ENCODE peak calls at places on chromosome 2, in eight cellular contexts. H is ovary, Q is heart left ventricle, O is adrenal gland, S is A549, A is uterus, B is PC-9, Z is choroid plexus epithelial cell. T is an unnamed sample.
A peak's percentile ranks its signal among the peaks of the same experiment; 100 is the strongest.

GRCh38 chr2:219184116-219184515 is 6.0 kb downstream of the RETREG2 start:
- DNase-seq in A (no peak), O (no peak), B (no peak), H (no peak), S (no peak), Z (no peak), Q (no peak), T (peak; percentile 17)

GRCh38 chr2:229111744-229112143 is 159.3 kb downstream of the PID1 start:
- DNase-seq in A (no peak), Q (no peak), B (no peak), S (no peak), H (no peak), Z (no peak), O (no peak), T (no peak)

GRCh38 chr2:205807229-205807628 is 124.9 kb downstream of the NRP2 start:
- DNase-seq in H (no peak), A (no peak), Q (no peak), O (no peak), S (no peak), Z (no peak), B (no peak), T (no peak)

GRCh38 chr2:190136259-190136658 is 73.7 kb upstream of the MSTN start:
- DNase-seq in O (no peak), H (no peak), Z (no peak), S (no peak), A (no peak), B (no peak), Q (no peak), T (no peak)

GRCh38 chr2:20496069-20496468 is 49.2 kb downstream of the RHOB start:
- DNase-seq in O (peak; percentile 74), A (no peak), S (peak; percentile 40), B (peak; percentile 92), Z (peak; percentile 36), H (no peak), Q (no peak), T (no peak)

GRCh38 chr2:2656046-2656715 is 325.1 kb upstream of the MYT1L start:
- DNase-seq in A (no peak), Z (no peak), H (no peak), O (no peak), S (no peak), Q (no peak), B (no peak), T (no peak)

GRCh38 chr2:128776461-128776971 is 457.8 kb upstream of the HS6ST1 start:
- DNase-seq in S (no peak), A (no peak), H (no peak), B (no peak), O (no peak), Q (no peak), Z (no peak), T (no peak)

GRCh38 chr2:99569393-99569792 is 79.6 kb upstream of the REV1 start:
- DNase-seq in S (no peak), Q (no peak), B (no peak), A (no peak), Z (no peak), O (no peak), H (no peak), T (no peak)

GRCh38 chr2:57434952-57435351 is 611.7 kb upstream of the VRK2 start:
- DNase-seq in S (no peak), A (no peak), Z (no peak), Q (no peak), O (no peak), H (no peak), B (no peak), T (no peak)

GRCh38 chr2:24635181-24635580 is 144.1 kb downstream of the NCOA1 start:
- DNase-seq in Q (no peak), B (no peak), A (no peak), H (no peak), S (no peak), O (no peak), Z (peak; percentile 7), T (no peak)

GRCh38 chr2:32688511-32688910 is 60.7 kb downstream of the TTC27 start:
- DNase-seq in Q (no peak), Z (peak; percentile 65), S (no peak), O (no peak), A (no peak), B (no peak), H (no peak), T (no peak)

GRCh38 chr2:8515390-8515761 is 166.5 kb upstream of the ID2 start:
- DNase-seq in A (peak; percentile 48), B (no peak), Q (peak; percentile 53), S (no peak), O (peak; percentile 74), H (no peak), Z (no peak), T (no peak)

GRCh38 chr2:85584857-85585780 is 888 bp downstream of the VAMP5 start:
- DNase-seq in S (peak; percentile 62), Q (peak; percentile 55), A (peak; percentile 69), Z (peak; percentile 36), O (peak; percentile 91), H (no peak), B (peak; percentile 67), T (no peak)

DNA sequence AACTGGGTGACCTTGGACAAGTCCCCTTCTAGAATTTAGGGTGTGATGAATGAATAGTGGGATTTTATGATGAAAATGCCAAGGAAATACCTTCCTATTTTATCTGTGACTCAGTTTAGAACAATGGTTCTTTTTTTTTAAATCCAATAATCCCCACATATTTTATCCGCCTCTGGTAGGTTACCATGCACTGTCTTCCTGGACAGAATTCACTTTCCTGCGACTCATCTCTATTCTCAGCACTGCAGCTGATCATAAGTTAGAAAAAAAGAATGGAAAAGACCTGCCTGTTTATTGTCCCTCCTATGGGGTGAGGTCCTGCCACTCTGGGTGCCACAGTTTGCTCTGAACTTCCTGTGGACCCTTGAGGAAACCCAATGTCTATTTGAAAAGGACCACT is 73.1 kb downstream of the IRS1 start:
- DNase-seq in O (no peak), Z (no peak), B (no peak), H (no peak), Q (no peak), A (no peak), S (no peak), T (no peak)
- H3K4me3 ChIP-seq in O (no peak overlapping the region), Z (no peak overlapping the region), B (no peak overlapping the region), H (no peak overlapping the region), Q (no peak overlapping the region), A (peak overlapping the region; percentile 11), S (no peak overlapping the region), T (no peak overlapping the region)

DNA sequence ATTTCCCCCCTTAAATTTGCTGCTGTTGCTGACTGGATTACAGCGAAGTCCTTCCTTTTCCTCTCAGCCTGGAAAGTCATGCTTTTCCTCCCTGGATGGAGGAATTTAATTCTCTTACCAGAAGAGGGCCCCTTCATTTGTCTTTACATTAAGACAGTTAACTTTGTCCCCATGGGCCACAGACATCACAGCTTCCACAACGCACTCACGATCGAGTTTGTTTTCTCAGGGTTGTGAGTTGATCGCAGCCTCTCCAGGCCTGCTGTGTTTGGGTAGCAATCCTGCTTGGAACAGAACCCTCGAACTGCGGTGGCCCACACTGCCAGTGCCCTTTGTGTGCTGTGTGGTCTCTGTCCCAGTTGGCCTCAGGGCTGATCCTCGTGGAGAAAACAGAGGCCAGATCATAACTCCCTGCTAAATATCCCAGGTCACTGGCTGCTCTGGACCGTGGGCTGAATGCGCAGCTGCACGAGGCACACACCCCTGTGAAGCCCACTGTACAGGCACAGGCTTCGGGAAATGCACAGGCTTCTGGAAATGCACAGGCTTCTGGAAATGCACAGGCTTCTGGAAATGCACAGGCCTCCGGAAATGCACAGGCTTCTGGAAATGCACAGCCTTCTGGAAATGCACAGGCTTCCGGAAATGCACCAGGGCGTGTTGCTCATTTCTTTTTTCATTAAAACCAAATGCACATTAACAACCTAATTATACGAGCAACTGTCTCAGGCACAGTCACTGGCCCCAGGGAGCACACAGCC is 2.2 kb upstream of the PDIA6 start:
- DNase-seq in H (no peak), O (no peak), S (no peak), B (no peak), Q (no peak), Z (no peak), A (no peak), T (no peak)
- TF ChIP-seq CTCF in H (no peak), O (no peak), S (no peak), B (no peak), Q (no peak), Z (peak; percentile 25), A (no peak), T (no peak)

GRCh38 chr2:9524291-9524690 is 31.3 kb downstream of the ADAM17 start:
- DNase-seq in O (no peak), B (no peak), Z (no peak), A (no peak), Q (no peak), H (no peak), S (no peak), T (no peak)
- H3K4me3 ChIP-seq in O (no peak overlapping the region), B (no peak overlapping the region), Z (no peak overlapping the region), A (no peak overlapping the region), Q (no peak overlapping the region), H (no peak overlapping the region), S (no peak overlapping the region), T (no peak overlapping the region)

DNA sequence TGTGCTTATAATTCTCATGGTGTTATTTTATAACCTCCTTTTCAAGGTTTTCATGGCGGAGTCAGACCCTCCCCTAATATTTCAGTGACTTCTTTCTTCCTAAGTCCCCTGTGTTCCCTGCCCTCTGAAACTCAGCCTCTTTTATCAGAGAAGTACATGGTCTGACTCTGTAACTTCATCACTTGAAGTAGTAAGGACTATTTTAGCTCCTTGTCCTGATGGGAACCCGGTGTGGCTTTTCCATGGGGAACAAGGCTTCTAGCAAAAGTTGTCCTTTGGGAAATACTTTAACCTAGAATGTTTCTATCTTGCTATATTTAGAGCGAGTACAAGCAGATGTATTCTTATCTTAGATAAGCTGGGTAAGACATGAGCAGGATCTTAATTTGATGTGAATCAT is 117.5 kb downstream of the TRIB2 start:
- DNase-seq in S (no peak), B (no peak), O (no peak), H (no peak), A (no peak), Z (no peak), Q (no peak), T (no peak)
- TF ChIP-seq CTCF in S (no peak), B (no peak), O (no peak), H (no peak), A (no peak), Z (no peak), Q (no peak), T (no peak)

T was measured in lower leg skin.